ENCODE peak calls at places on chromosomes 7 and 10, in six cellular contexts. One of them, this sample, is unnamed.

GRCh38 chr7:135335628-135336139 is 102.0 kb downstream of the STRA8 start:
- DNase-seq in GM10248: peak; percentile 70
- DNase-seq in CD4-positive, alpha-beta T cell: peak; percentile 16
- DNase-seq in fibroblast of pulmonary artery: peak; percentile 78
- DNase-seq in right atrium auricular region: no peak
- DNase-seq in upper lobe of right lung: no peak
- DNase-seq in this sample: peak; percentile 38

GRCh38 chr7:69682518-69682917 is 84.2 kb downstream of the AUTS2 start:
- DNase-seq in GM10248: no peak
- DNase-seq in CD4-positive, alpha-beta T cell: no peak
- DNase-seq in fibroblast of pulmonary artery: no peak
- DNase-seq in right atrium auricular region: no peak
- DNase-seq in upper lobe of right lung: no peak
- DNase-seq in this sample: no peak

GRCh38 chr10:116769368-116769767 is 27.0 kb upstream of the HSPA12A start:
- DNase-seq in GM10248: no peak
- DNase-seq in CD4-positive, alpha-beta T cell: no peak
- DNase-seq in fibroblast of pulmonary artery: no peak
- DNase-seq in right atrium auricular region: no peak
- DNase-seq in upper lobe of right lung: peak; percentile 11
- DNase-seq in this sample: no peak

GRCh38 chr7:76262683-76263402 is 39.6 kb upstream of the HSPB1 start:
- DNase-seq in GM10248: peak; percentile 61
- DNase-seq in CD4-positive, alpha-beta T cell: no peak
- DNase-seq in fibroblast of pulmonary artery: peak; percentile 75
- DNase-seq in right atrium auricular region: no peak
- DNase-seq in upper lobe of right lung: no peak
- DNase-seq in this sample: no peak

GRCh38 chr7:128215281-128215680 is 25.8 kb upstream of the LEP start:
- DNase-seq in GM10248: no peak
- DNase-seq in CD4-positive, alpha-beta T cell: no peak
- DNase-seq in fibroblast of pulmonary artery: peak; percentile 57
- DNase-seq in right atrium auricular region: no peak
- DNase-seq in upper lobe of right lung: no peak
- DNase-seq in this sample: no peak

GRCh38 chr7:1040790-1041189 is 3.6 kb upstream of the GPR146 start:
- DNase-seq in GM10248: no peak
- DNase-seq in CD4-positive, alpha-beta T cell: no peak
- DNase-seq in fibroblast of pulmonary artery: peak; percentile 72
- DNase-seq in right atrium auricular region: no peak
- DNase-seq in upper lobe of right lung: no peak
- DNase-seq in this sample: no peak

GRCh38 chr7:159094030-159094740 is 50.5 kb downstream of the VIPR2 start:
- DNase-seq in GM10248: no peak
- DNase-seq in CD4-positive, alpha-beta T cell: peak; percentile 48
- DNase-seq in fibroblast of pulmonary artery: no peak
- DNase-seq in right atrium auricular region: peak; percentile 58
- DNase-seq in upper lobe of right lung: peak; percentile 40
- DNase-seq in this sample: no peak

GRCh38 chr7:1736469-1736817 is 66.4 kb downstream of the ELFN1 start:
- DNase-seq in GM10248: no peak
- DNase-seq in CD4-positive, alpha-beta T cell: no peak
- DNase-seq in fibroblast of pulmonary artery: no peak
- DNase-seq in right atrium auricular region: no peak
- DNase-seq in upper lobe of right lung: no peak
- DNase-seq in this sample: no peak

GRCh38 chr10:77566228-77566627 is 71.4 kb downstream of the KCNMA1 start:
- DNase-seq in GM10248: no peak
- DNase-seq in CD4-positive, alpha-beta T cell: no peak
- DNase-seq in fibroblast of pulmonary artery: no peak
- DNase-seq in right atrium auricular region: no peak
- DNase-seq in upper lobe of right lung: no peak
- DNase-seq in this sample: no peak

GRCh38 chr10:98208925-98209324 is 59.1 kb downstream of the LOXL4 start:
- DNase-seq in GM10248: no peak
- DNase-seq in CD4-positive, alpha-beta T cell: no peak
- DNase-seq in fibroblast of pulmonary artery: no peak
- DNase-seq in right atrium auricular region: no peak
- DNase-seq in upper lobe of right lung: no peak
- DNase-seq in this sample: no peak

GRCh38 chr7:23594879-23595604 is 2.1 kb upstream of the CCDC126 start:
- DNase-seq in GM10248: peak; percentile 78
- DNase-seq in CD4-positive, alpha-beta T cell: no peak
- DNase-seq in fibroblast of pulmonary artery: peak; percentile 17
- DNase-seq in right atrium auricular region: no peak
- DNase-seq in upper lobe of right lung: no peak
- DNase-seq in this sample: no peak

GRCh38 chr10:52523696-52524095 is 209.6 kb downstream of the DKK1 start:
- DNase-seq in GM10248: no peak
- DNase-seq in CD4-positive, alpha-beta T cell: no peak
- DNase-seq in fibroblast of pulmonary artery: peak; percentile 6
- DNase-seq in right atrium auricular region: no peak
- DNase-seq in upper lobe of right lung: no peak
- DNase-seq in this sample: no peak

GRCh38 chr7:112163021-112163310 is 43.2 kb downstream of the DOCK4 start:
- DNase-seq in GM10248: no peak
- DNase-seq in CD4-positive, alpha-beta T cell: no peak
- DNase-seq in fibroblast of pulmonary artery: no peak
- DNase-seq in right atrium auricular region: no peak
- DNase-seq in upper lobe of right lung: no peak
- DNase-seq in this sample: no peak

GRCh38 chr7:18873674-18874341 is 243.6 kb downstream of the TWIST1 start:
- DNase-seq in GM10248: no peak
- DNase-seq in CD4-positive, alpha-beta T cell: no peak
- DNase-seq in fibroblast of pulmonary artery: peak; percentile 37
- DNase-seq in right atrium auricular region: no peak
- DNase-seq in upper lobe of right lung: no peak
- DNase-seq in this sample: no peak

GRCh38 chr10:74620626-74621025 is 205.8 kb upstream of the KAT6B start:
- DNase-seq in GM10248: no peak
- DNase-seq in CD4-positive, alpha-beta T cell: no peak
- DNase-seq in fibroblast of pulmonary artery: no peak
- DNase-seq in right atrium auricular region: no peak
- DNase-seq in upper lobe of right lung: no peak
- DNase-seq in this sample: no peak

GRCh38 chr7:64098-64521 is 128.3 kb upstream of the FAM20C start:
- DNase-seq in GM10248: no peak
- DNase-seq in CD4-positive, alpha-beta T cell: no peak
- DNase-seq in fibroblast of pulmonary artery: peak; percentile 82
- DNase-seq in right atrium auricular region: peak; percentile 73
- DNase-seq in upper lobe of right lung: peak; percentile 61
- DNase-seq in this sample: no peak

GRCh38 chr10:130108934-130109604 is 1.6 kb downstream of the C10orf143 start:
- DNase-seq in GM10248: no peak
- DNase-seq in CD4-positive, alpha-beta T cell: no peak
- DNase-seq in fibroblast of pulmonary artery: no peak
- DNase-seq in right atrium auricular region: no peak
- DNase-seq in upper lobe of right lung: no peak
- DNase-seq in this sample: no peak

GRCh38 chr10:62853710-62854109 is 37.5 kb upstream of the EGR2 start:
- DNase-seq in GM10248: no peak
- DNase-seq in CD4-positive, alpha-beta T cell: no peak
- DNase-seq in fibroblast of pulmonary artery: no peak
- DNase-seq in right atrium auricular region: no peak
- DNase-seq in upper lobe of right lung: no peak
- DNase-seq in this sample: no peak

GRCh38 chr10:69952801-69953200 is 99.8 kb upstream of the MACROH2A2 start:
- DNase-seq in GM10248: no peak
- DNase-seq in CD4-positive, alpha-beta T cell: no peak
- DNase-seq in fibroblast of pulmonary artery: no peak
- DNase-seq in right atrium auricular region: no peak
- DNase-seq in upper lobe of right lung: no peak
- DNase-seq in this sample: no peak

GRCh38 chr7:56213574-56213973 is 97.4 kb upstream of the NUPR2 start:
- DNase-seq in GM10248: no peak
- DNase-seq in CD4-positive, alpha-beta T cell: no peak
- DNase-seq in fibroblast of pulmonary artery: no peak
- DNase-seq in right atrium auricular region: no peak
- DNase-seq in upper lobe of right lung: no peak
- DNase-seq in this sample: no peak

GRCh38 chr10:62548686-62549085 is 174.5 kb downstream of the ZNF365 start:
- DNase-seq in GM10248: no peak
- DNase-seq in CD4-positive, alpha-beta T cell: no peak
- DNase-seq in fibroblast of pulmonary artery: no peak
- DNase-seq in right atrium auricular region: no peak
- DNase-seq in upper lobe of right lung: no peak
- DNase-seq in this sample: no peak

GRCh38 chr7:48347426-48347825 is 176.2 kb downstream of the ABCA13 start:
- DNase-seq in GM10248: no peak
- DNase-seq in CD4-positive, alpha-beta T cell: no peak
- DNase-seq in fibroblast of pulmonary artery: no peak
- DNase-seq in right atrium auricular region: no peak
- DNase-seq in upper lobe of right lung: no peak
- DNase-seq in this sample: no peak

GRCh38 chr7:43727003-43727402 is 2.3 kb downstream of the COA1 start:
- DNase-seq in GM10248: no peak
- DNase-seq in CD4-positive, alpha-beta T cell: no peak
- DNase-seq in fibroblast of pulmonary artery: no peak
- DNase-seq in right atrium auricular region: no peak
- DNase-seq in upper lobe of right lung: no peak
- DNase-seq in this sample: no peak

GRCh38 chr7:120735791-120736190 is 122.2 kb downstream of the TSPAN12 start:
- DNase-seq in GM10248: no peak
- DNase-seq in CD4-positive, alpha-beta T cell: no peak
- DNase-seq in fibroblast of pulmonary artery: peak; percentile 57
- DNase-seq in right atrium auricular region: no peak
- DNase-seq in upper lobe of right lung: no peak
- DNase-seq in this sample: no peak

GRCh38 chr7:133561361-133561760 is 308.5 kb downstream of the EXOC4 start:
- DNase-seq in GM10248: no peak
- DNase-seq in CD4-positive, alpha-beta T cell: no peak
- DNase-seq in fibroblast of pulmonary artery: no peak
- DNase-seq in right atrium auricular region: no peak
- DNase-seq in upper lobe of right lung: no peak
- DNase-seq in this sample: no peak

GRCh38 chr7:137476937-137477336 is 133.4 kb upstream of the PTN start:
- DNase-seq in GM10248: no peak
- DNase-seq in CD4-positive, alpha-beta T cell: no peak
- DNase-seq in fibroblast of pulmonary artery: peak; percentile 64
- DNase-seq in right atrium auricular region: no peak
- DNase-seq in upper lobe of right lung: no peak
- DNase-seq in this sample: no peak

GRCh38 chr10:95445837-95446347 is 115.3 kb downstream of the SORBS1 start:
- DNase-seq in GM10248: peak; percentile 73
- DNase-seq in CD4-positive, alpha-beta T cell: no peak
- DNase-seq in fibroblast of pulmonary artery: peak; percentile 84
- DNase-seq in right atrium auricular region: peak; percentile 83
- DNase-seq in upper lobe of right lung: no peak
- DNase-seq in this sample: peak; percentile 58
- TF ChIP-seq CTCF in GM10248: peak; percentile 86
- TF ChIP-seq CTCF in CD4-positive, alpha-beta T cell: peak; percentile 79
- TF ChIP-seq CTCF in fibroblast of pulmonary artery: peak; percentile 85
- TF ChIP-seq CTCF in right atrium auricular region: peak; percentile 87
- TF ChIP-seq CTCF in upper lobe of right lung: peak; percentile 92
- TF ChIP-seq CTCF in this sample: peak; percentile 83

GRCh38 chr10:122112021-122112616 is 123.2 kb downstream of the TACC2 start:
- DNase-seq in GM10248: no peak
- DNase-seq in CD4-positive, alpha-beta T cell: no peak
- DNase-seq in fibroblast of pulmonary artery: peak; percentile 48
- DNase-seq in right atrium auricular region: no peak
- DNase-seq in upper lobe of right lung: no peak
- DNase-seq in this sample: no peak

GRCh38 chr10:122114156-122114747 is 125.3 kb downstream of the TACC2 start:
- DNase-seq in GM10248: no peak
- DNase-seq in CD4-positive, alpha-beta T cell: no peak
- DNase-seq in fibroblast of pulmonary artery: no peak
- DNase-seq in right atrium auricular region: no peak
- DNase-seq in upper lobe of right lung: no peak
- DNase-seq in this sample: no peak

GRCh38 chr10:122113161-122113944 is 124.4 kb downstream of the TACC2 start:
- DNase-seq in GM10248: peak; percentile 56
- DNase-seq in CD4-positive, alpha-beta T cell: no peak
- DNase-seq in fibroblast of pulmonary artery: peak; percentile 77
- DNase-seq in right atrium auricular region: peak; percentile 86
- DNase-seq in upper lobe of right lung: peak; percentile 89
- DNase-seq in this sample: peak; percentile 37

GRCh38 chr10:122115874-122116273 is 126.9 kb downstream of the TACC2 start:
- DNase-seq in GM10248: no peak
- DNase-seq in CD4-positive, alpha-beta T cell: no peak
- DNase-seq in fibroblast of pulmonary artery: no peak
- DNase-seq in right atrium auricular region: no peak
- DNase-seq in upper lobe of right lung: no peak
- DNase-seq in this sample: no peak

GRCh38 chr10:122112625-122113160 is 123.7 kb downstream of the TACC2 start:
- DNase-seq in GM10248: peak; percentile 29
- DNase-seq in CD4-positive, alpha-beta T cell: no peak
- DNase-seq in fibroblast of pulmonary artery: peak; percentile 96
- DNase-seq in right atrium auricular region: peak; percentile 94
- DNase-seq in upper lobe of right lung: peak; percentile 93
- DNase-seq in this sample: no peak
- TF ChIP-seq CTCF in GM10248: no peak
- TF ChIP-seq CTCF in CD4-positive, alpha-beta T cell: no peak
- TF ChIP-seq CTCF in fibroblast of pulmonary artery: peak; percentile 36
- TF ChIP-seq CTCF in right atrium auricular region: peak; percentile 66
- TF ChIP-seq CTCF in upper lobe of right lung: peak; percentile 56
- TF ChIP-seq CTCF in this sample: no peak

DNA sequence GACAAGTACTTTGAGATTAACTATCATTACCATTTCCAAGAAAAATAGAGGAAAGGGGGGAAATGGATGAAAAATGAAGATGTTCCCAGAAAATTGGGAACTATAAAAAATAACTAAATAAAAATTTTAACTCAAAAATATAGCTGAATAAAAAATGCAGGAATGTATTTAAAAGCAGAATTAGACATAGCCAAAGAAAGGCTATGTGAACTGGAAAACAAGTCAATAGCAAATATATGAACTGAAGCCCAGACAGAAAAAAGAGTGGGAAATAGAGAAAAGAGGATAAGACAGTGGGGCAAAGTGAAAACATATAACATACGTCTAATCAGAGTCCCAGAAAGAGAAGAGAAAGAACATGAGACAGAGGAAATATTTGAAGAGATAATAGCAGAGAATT is 10.3 kb downstream of the PPP1R3C start:
- DNase-seq in GM10248: no peak
- DNase-seq in CD4-positive, alpha-beta T cell: no peak
- DNase-seq in fibroblast of pulmonary artery: no peak
- DNase-seq in right atrium auricular region: no peak
- DNase-seq in upper lobe of right lung: no peak
- DNase-seq in this sample: no peak
- TF ChIP-seq CTCF in GM10248: no peak
- TF ChIP-seq CTCF in CD4-positive, alpha-beta T cell: no peak
- TF ChIP-seq CTCF in fibroblast of pulmonary artery: no peak
- TF ChIP-seq CTCF in right atrium auricular region: no peak
- TF ChIP-seq CTCF in upper lobe of right lung: no peak
- TF ChIP-seq CTCF in this sample: no peak

GRCh38 chr10:59465089-59465488 is 102.7 kb upstream of the FAM13C start:
- DNase-seq in GM10248: no peak
- DNase-seq in CD4-positive, alpha-beta T cell: no peak
- DNase-seq in fibroblast of pulmonary artery: peak; percentile 64
- DNase-seq in right atrium auricular region: no peak
- DNase-seq in upper lobe of right lung: no peak
- DNase-seq in this sample: no peak
- TF ChIP-seq CTCF in GM10248: no peak
- TF ChIP-seq CTCF in CD4-positive, alpha-beta T cell: no peak
- TF ChIP-seq CTCF in fibroblast of pulmonary artery: peak; percentile 45
- TF ChIP-seq CTCF in right atrium auricular region: peak; percentile 54
- TF ChIP-seq CTCF in upper lobe of right lung: no peak
- TF ChIP-seq CTCF in this sample: peak; percentile 27

This sample was measured in D721Med.